ENCODE peak calls at places on chromosomes 6 and 20, in nine cellular contexts. Z, P, M, O, S, R, B, Q and Y are unnamed samples.

GRCh38 chr6:61755739-61756138 is 530.3 kb downstream of the KHDRBS2 start:
- DNase-seq in Z (no peak), P (no peak), M (no peak), O (no peak), S (no peak), R (no peak), B (no peak), Q (no peak), Y (no peak)

GRCh38 chr6:105608711-105609374 is 206.0 kb upstream of the PREP start:
- DNase-seq in Z (no peak), P (peak), M (no peak), O (peak), S (peak), R (peak), B (peak), Q (no peak), Y (no peak)

GRCh38 chr6:141403827-141404226 is 728.9 kb upstream of the GJE1 start:
- DNase-seq in Z (no peak), P (no peak), M (no peak), O (no peak), S (no peak), R (no peak), B (no peak), Q (no peak), Y (no peak)

GRCh38 chr6:116332096-116332495 is 38.7 kb upstream of the DSE start:
- DNase-seq in Z (no peak), P (no peak), M (no peak), O (no peak), S (no peak), R (no peak), B (no peak), Q (no peak), Y (no peak)

GRCh38 chr6:18388942-18389341 is 1.8 kb downstream of the RNF144B start:
- DNase-seq in Z (no peak), P (peak), M (no peak), O (peak), S (no peak), R (no peak), B (peak), Q (no peak), Y (no peak)

GRCh38 chr6:36720251-36721141 is 22.9 kb downstream of the RAB44 start:
- DNase-seq in Z (no peak), P (no peak), M (no peak), O (no peak), S (no peak), R (peak), B (no peak), Q (no peak), Y (no peak)

GRCh38 chr20:59406446-59406845 is 106.0 kb downstream of the EDN3 start:
- DNase-seq in Z (no peak), P (no peak), M (no peak), O (no peak), S (no peak), R (no peak), B (no peak), Q (no peak), Y (no peak)

GRCh38 chr20:51447097-51447764 is 95.3 kb downstream of the NFATC2 start:
- DNase-seq in Z (peak), P (peak), M (peak), O (peak), S (peak), R (peak), B (peak), Q (no peak), Y (no peak)

GRCh38 chr20:59351148-59352040 is 51.0 kb downstream of the EDN3 start:
- DNase-seq in Z (no peak), P (no peak), M (no peak), O (peak), S (no peak), R (peak), B (no peak), Q (no peak), Y (no peak)

GRCh38 chr6:16551466-16551865 is 209.8 kb downstream of the ATXN1 start:
- DNase-seq in Z (no peak), P (no peak), M (no peak), O (no peak), S (no peak), R (no peak), B (no peak), Q (no peak), Y (no peak)

GRCh38 chr6:166257911-166258318 is 50.3 kb downstream of the PRR18 start:
- DNase-seq in Z (no peak), P (no peak), M (no peak), O (no peak), S (no peak), R (no peak), B (no peak), Q (no peak), Y (no peak)

GRCh38 chr6:41733349-41733706 is 2.1 kb downstream of the TFEB start:
- DNase-seq in Z (no peak), P (no peak), M (no peak), O (no peak), S (no peak), R (no peak), B (no peak), Q (no peak), Y (no peak)

GRCh38 chr6:27517928-27518787 is 45.3 kb upstream of the ZNF184 start:
- DNase-seq in Z (no peak), P (no peak), M (no peak), O (no peak), S (no peak), R (no peak), B (no peak), Q (no peak), Y (no peak)

GRCh38 chr6:169962604-169963469 is 211.4 kb downstream of the ERMARD start:
- DNase-seq in Z (no peak), P (no peak), M (no peak), O (no peak), S (no peak), R (no peak), B (no peak), Q (no peak), Y (no peak)

GRCh38 chr20:63290136-63290676 is 2.8 kb upstream of the COL20A1 start:
- DNase-seq in Z (no peak), P (no peak), M (no peak), O (no peak), S (no peak), R (no peak), B (no peak), Q (no peak), Y (no peak)

GRCh38 chr20:37096415-37097039 is 730 bp upstream of the RBL1 start:
- DNase-seq in Z (no peak), P (no peak), M (no peak), O (no peak), S (no peak), R (no peak), B (no peak), Q (no peak), Y (no peak)
- TF ChIP-seq CTCF in Z (no peak), P (no peak), M (no peak), O (no peak), S (no peak), R (no peak), B (no peak), Q (no peak), Y (no peak)

DNA sequence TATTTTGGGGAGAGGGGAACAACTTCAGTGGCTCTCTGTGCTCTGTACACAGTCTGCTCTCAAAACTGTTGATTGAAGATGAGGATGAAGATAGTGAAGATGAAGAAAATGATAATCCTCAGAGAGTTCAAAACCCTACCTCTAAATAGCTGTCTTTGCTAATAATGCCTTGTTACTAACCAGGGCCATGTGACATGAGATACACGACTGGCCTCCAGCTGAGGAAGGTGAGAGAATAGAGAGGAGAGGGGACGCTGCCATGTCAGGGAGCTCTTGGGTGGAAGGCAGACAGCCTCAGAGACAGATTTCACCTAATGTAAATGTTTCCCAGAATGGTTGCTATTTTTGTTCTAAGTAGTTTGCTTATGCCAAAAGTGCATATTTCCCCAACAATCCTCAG is 138.5 kb downstream of the ELOVL4 start:
- DNase-seq in Z (no peak), P (no peak), M (no peak), O (no peak), S (no peak), R (no peak), B (no peak), Q (no peak), Y (no peak)
- TF ChIP-seq CTCF in Z (no peak), P (no peak), M (no peak), O (no peak), S (no peak), R (no peak), B (no peak), Q (no peak), Y (no peak)

GRCh38 chr20:35276408-35276807 is 1.5 kb downstream of the MMP24OS start:
- DNase-seq in Z (no peak), P (no peak), M (no peak), O (no peak), S (no peak), R (no peak), B (no peak), Q (no peak), Y (no peak)

GRCh38 chr20:35279040-35279439 is 1.1 kb upstream of the MMP24OS start:
- DNase-seq in Z (no peak), P (no peak), M (no peak), O (no peak), S (no peak), R (no peak), B (no peak), Q (no peak), Y (no peak)

GRCh38 chr20:35277127-35277526 is 795 bp downstream of the MMP24OS start:
- DNase-seq in Z (no peak), P (no peak), M (no peak), O (no peak), S (no peak), R (no peak), B (no peak), Q (no peak), Y (no peak)

GRCh38 chr20:35279533-35280174 is 1.7 kb upstream of the MMP24OS start:
- DNase-seq in Z (no peak), P (no peak), M (no peak), O (no peak), S (no peak), R (no peak), B (no peak), Q (no peak), Y (no peak)

DNA sequence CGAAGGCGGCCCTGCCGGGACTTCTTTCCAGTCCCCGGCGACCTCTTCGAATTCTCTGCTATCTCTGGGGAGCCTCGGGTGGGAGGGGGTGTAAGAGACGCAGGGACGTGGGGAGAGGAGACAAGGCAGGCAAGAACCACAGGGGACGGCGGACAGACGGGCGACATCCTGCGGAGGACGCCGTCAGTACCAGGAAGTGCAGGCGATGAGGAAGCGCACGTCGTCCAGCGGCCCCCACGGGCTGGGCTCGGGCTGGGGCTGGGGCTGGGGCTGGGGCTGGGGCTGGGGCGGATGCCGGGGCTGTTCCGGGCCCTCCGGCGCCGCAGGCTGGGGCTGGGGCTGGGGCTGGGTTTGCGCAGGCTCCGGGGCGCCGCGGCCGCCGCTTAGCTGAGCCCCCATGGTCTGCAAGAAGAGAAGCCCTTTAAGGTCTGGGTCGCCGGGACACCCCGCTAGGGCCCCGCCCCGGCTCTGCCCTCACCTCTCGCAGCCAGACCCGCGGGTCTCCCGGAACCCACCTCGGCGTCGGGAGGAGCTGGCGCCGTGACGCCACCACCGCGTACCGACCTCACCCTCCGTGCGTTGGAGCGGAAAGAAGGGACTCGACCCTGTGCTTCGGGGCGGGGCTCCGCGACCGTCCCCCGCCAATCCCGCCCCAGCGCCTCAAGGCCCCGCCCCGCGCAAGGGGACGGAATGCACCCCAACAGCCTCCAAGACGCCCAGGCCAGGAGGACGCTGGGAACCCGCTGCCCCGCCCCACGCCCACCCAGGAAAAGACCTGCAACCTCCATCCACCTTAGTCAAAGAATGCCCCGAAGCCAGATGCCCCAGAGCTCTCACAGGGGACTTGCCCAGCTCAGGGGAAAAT is at the start of gene MMP24OS:
- DNase-seq in Z (peak), P (peak), M (peak), O (peak), S (no peak), R (peak), B (peak), Q (peak), Y (peak)
- TF ChIP-seq CTCF in Z (peak), P (peak), M (peak), O (no peak), S (peak), R (peak), B (peak), Q (no peak), Y (no peak)

GRCh38 chr6:39391182-39391581 is 68.7 kb upstream of the KCNK16 start:
- DNase-seq in Z (no peak), P (no peak), M (no peak), O (no peak), S (no peak), R (no peak), B (no peak), Q (no peak), Y (no peak)

GRCh38 chr6:39388526-39389371 is 66.2 kb upstream of the KCNK16 start:
- DNase-seq in Z (no peak), P (no peak), M (no peak), O (no peak), S (no peak), R (no peak), B (peak), Q (no peak), Y (no peak)

GRCh38 chr6:39387785-39388184 is 65.3 kb upstream of the KCNK16 start:
- DNase-seq in Z (no peak), P (no peak), M (peak), O (no peak), S (no peak), R (no peak), B (no peak), Q (no peak), Y (no peak)

GRCh38 chr6:39393075-39393474 is 70.6 kb upstream of the KCNK16 start:
- DNase-seq in Z (no peak), P (no peak), M (no peak), O (no peak), S (no peak), R (no peak), B (no peak), Q (no peak), Y (no peak)

GRCh38 chr6:39389372-39389767 is 66.9 kb upstream of the KCNK16 start:
- DNase-seq in Z (no peak), P (no peak), M (peak), O (no peak), S (no peak), R (no peak), B (no peak), Q (no peak), Y (peak)
- TF ChIP-seq CTCF in Z (peak), P (no peak), M (peak), O (no peak), S (peak), R (no peak), B (no peak), Q (peak), Y (no peak)

DNA sequence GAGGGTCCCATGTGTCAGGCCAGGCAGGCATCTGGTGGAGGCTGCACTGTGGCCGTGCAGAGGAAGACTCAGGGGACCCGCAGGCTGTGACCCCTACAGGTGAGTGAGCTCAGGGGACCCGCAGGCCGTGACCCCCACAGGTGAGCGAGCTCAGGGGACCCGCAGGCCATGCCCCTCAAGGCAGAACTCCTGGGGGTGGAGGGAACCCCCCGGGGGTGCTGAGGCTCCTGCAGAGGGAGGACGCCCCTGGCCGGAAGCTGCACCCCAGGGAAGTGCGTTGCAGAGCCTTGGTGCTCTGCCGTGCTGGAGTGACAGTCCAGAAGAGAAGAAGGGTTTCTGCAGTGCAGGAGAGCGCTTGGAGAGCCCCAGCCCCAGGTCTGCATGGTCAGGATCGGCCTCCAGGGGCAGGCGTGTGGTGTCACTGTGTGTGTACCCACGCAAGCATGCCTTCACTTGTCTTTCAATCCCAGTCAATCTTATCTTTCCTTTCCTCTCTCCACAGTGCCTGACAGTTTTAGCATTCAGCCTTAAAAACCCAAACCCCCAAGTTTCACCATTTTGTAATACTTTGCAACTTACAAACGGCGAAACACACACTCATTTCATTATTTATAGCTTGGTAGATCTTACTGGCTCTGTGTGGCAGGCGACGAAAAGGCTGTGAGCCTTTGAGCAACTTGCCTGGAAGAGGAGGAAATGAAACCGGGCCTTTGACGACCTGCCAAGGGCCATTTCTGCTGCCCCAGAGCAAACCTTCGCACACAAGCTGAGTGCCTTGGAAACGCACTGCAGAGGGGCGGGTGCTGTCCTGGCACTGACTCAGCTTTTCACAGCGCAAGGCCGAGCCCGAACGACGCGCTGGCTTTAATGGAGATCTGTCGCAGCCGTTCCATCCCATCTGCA is 101.4 kb upstream of the AGPAT4 start:
- DNase-seq in Z (no peak), P (no peak), M (peak), O (no peak), S (no peak), R (peak), B (no peak), Q (peak), Y (peak)
- TF ChIP-seq CTCF in Z (peak), P (peak), M (peak), O (peak), S (peak), R (peak), B (no peak), Q (peak), Y (no peak)

DNA sequence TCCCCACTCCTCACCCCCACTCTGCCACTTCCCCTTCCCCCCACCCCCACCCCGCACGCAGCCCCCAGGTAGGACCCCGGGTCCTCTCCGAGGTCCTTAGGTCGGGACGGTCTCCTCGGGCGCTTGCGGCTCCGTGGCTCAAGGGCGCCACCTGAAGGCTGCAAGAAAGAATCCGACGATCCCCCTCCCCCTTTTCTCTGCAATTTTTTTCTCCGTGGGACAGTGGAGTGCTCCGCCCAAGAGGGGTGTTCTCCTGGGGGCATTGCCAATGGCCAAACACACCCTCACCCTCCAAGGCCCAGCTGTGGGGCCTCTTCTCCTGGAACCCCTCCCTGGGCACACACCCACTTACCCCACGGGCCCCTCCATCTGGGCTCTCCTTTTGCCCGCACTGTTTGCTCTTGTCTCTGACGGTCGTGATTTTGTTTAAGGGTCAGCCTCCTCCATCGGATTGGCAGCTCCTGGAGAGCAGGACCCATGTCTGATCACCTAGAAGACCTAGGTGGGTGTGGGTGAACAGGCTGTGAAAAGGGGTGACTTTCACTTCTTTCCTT is 1.1 kb upstream of the TMEM74B start:
- DNase-seq in Z (peak), P (no peak), M (peak), O (no peak), S (no peak), R (peak), B (no peak), Q (peak), Y (peak)
- TF ChIP-seq CTCF in Z (peak), P (peak), M (peak), O (peak), S (peak), R (peak), B (peak), Q (peak), Y (peak)

GRCh38 chr20:37392441-37393195 is 46.7 kb downstream of the SRC start:
- DNase-seq in Z (no peak), P (no peak), M (peak), O (no peak), S (no peak), R (no peak), B (no peak), Q (no peak), Y (no peak)
- TF ChIP-seq CTCF in Z (peak), P (peak), M (peak), O (no peak), S (peak), R (no peak), B (peak), Q (no peak), Y (peak)